ENCODE peak calls at places on chromosomes 16 and 17, in seven cellular contexts. V is K562, G is HepG2, O is HCT116, I is H1, R is SK-N-SH, H is GM12878. S is an unnamed sample.

GRCh38 chr17:47694018-47694817 is at the start of gene TBKBP1:
- DNase-seq in V (peak), G (peak), O (no peak), I (peak), R (peak), H (no peak), S (peak)

GRCh38 chr16:24906199-24906808 is 60.5 kb downstream of the SLC5A11 start:
- DNase-seq in V (peak), G (peak), O (peak), I (no peak), R (no peak), H (no peak), S (no peak)

GRCh38 chr16:5490499-5490898 is 392.9 kb upstream of the EEF2KMT start:
- DNase-seq in V (peak), G (peak), O (peak), I (no peak), R (peak), H (no peak), S (peak)

GRCh38 chr16:780296-780695 is 7.9 kb downstream of the RPUSD1 start:
- DNase-seq in V (no peak), G (no peak), O (no peak), I (no peak), R (no peak), H (no peak), S (no peak)

GRCh38 chr17:32288600-32288999 is 23.0 kb downstream of the RHBDL3 start:
- DNase-seq in V (no peak), G (no peak), O (no peak), I (no peak), R (no peak), H (no peak), S (no peak)

GRCh38 chr17:39814497-39814896 is 49.6 kb downstream of the IKZF3 start:
- DNase-seq in V (no peak), G (no peak), O (no peak), I (no peak), R (no peak), H (no peak), S (no peak)

GRCh38 chr17:59771093-59771492 is 63.6 kb downstream of the VMP1 start:
- DNase-seq in V (no peak), G (no peak), O (no peak), I (no peak), R (no peak), H (no peak), S (no peak)

GRCh38 chr17:29165261-29165660 is 14.9 kb downstream of the MYO18A start:
- DNase-seq in V (no peak), G (no peak), O (no peak), I (no peak), R (no peak), H (no peak), S (no peak)

GRCh38 chr17:39872700-39873099 is 4.7 kb downstream of the ZPBP2 start:
- DNase-seq in V (no peak), G (peak), O (no peak), I (no peak), R (no peak), H (no peak), S (peak)

GRCh38 chr16:77540656-77541055 is 105.8 kb upstream of the ADAMTS18 start:
- DNase-seq in V (no peak), G (no peak), O (no peak), I (no peak), R (no peak), H (no peak), S (no peak)

GRCh38 chr17:40558300-40558584 is 7.0 kb downstream of the CCR7 start:
- DNase-seq in V (no peak), G (no peak), O (no peak), I (no peak), R (no peak), H (no peak), S (no peak)

GRCh38 chr17:509316-509715 is 156.7 kb upstream of the RPH3AL start:
- DNase-seq in V (no peak), G (no peak), O (no peak), I (no peak), R (no peak), H (no peak), S (no peak)

GRCh38 chr17:5000237-5000639 is 2.5 kb downstream of the KIF1C start:
- DNase-seq in V (no peak), G (no peak), O (no peak), I (no peak), R (no peak), H (no peak), S (no peak)

GRCh38 chr16:82980810-82981209 is 354.0 kb downstream of the CDH13 start:
- DNase-seq in V (no peak), G (no peak), O (no peak), I (no peak), R (no peak), H (no peak), S (no peak)

GRCh38 chr17:18301081-18301480 is 13.7 kb downstream of the TOP3A start:
- DNase-seq in V (no peak), G (no peak), O (no peak), I (no peak), R (no peak), H (no peak), S (no peak)

GRCh38 chr17:29042679-29043538 is at the start of gene PIPOX:
- DNase-seq in V (peak), G (peak), O (no peak), I (peak), R (peak), H (peak), S (no peak)

GRCh38 chr17:29757788-29758187 is 135.1 kb upstream of the CORO6 start:
- DNase-seq in V (no peak), G (no peak), O (no peak), I (no peak), R (no peak), H (no peak), S (no peak)

GRCh38 chr17:40330850-40331470 is 22.0 kb downstream of the RARA start:
- DNase-seq in V (no peak), G (no peak), O (no peak), I (no peak), R (no peak), H (no peak), S (no peak)

GRCh38 chr17:1119924-1120323 is 59.9 kb downstream of the ABR start:
- DNase-seq in V (no peak), G (no peak), O (no peak), I (no peak), R (no peak), H (no peak), S (no peak)

GRCh38 chr16:49843758-49844157 is 12.2 kb downstream of the ZNF423 start:
- DNase-seq in V (no peak), G (no peak), O (no peak), I (no peak), R (no peak), H (no peak), S (no peak)

GRCh38 chr17:45338023-45338781 is 21.4 kb upstream of the MAP3K14 start:
- DNase-seq in V (no peak), G (no peak), O (no peak), I (no peak), R (peak), H (no peak), S (no peak)

GRCh38 chr17:44556114-44556853 is 1.0 kb upstream of the FZD2 start:
- DNase-seq in V (peak), G (peak), O (peak), I (peak), R (peak), H (peak), S (peak)

GRCh38 chr17:76382803-76383644 is 1.4 kb upstream of the SPHK1 start:
- DNase-seq in V (peak), G (peak), O (no peak), I (no peak), R (peak), H (no peak), S (peak)
- TF ChIP-seq JUND in V (peak), G (peak), O (no peak), I (peak), R (no peak), H (no peak), S (no peak)

GRCh38 chr16:4431023-4431422 is 5.4 kb downstream of the DNAJA3 start:
- DNase-seq in V (no peak), G (no peak), O (no peak), I (no peak), R (no peak), H (no peak), S (no peak)
- TF ChIP-seq JUND in V (no peak), G (no peak), O (no peak), I (no peak), R (no peak), H (no peak), S (no peak)

GRCh38 chr16:88886915-88887521 is 20.6 kb upstream of the PABPN1L start:
- DNase-seq in V (no peak), G (no peak), O (no peak), I (no peak), R (no peak), H (no peak), S (no peak)

GRCh38 chr16:88883946-88884345 is 17.5 kb upstream of the PABPN1L start:
- DNase-seq in V (no peak), G (no peak), O (no peak), I (no peak), R (no peak), H (no peak), S (no peak)

GRCh38 chr16:88884569-88885271 is 18.3 kb upstream of the PABPN1L start:
- DNase-seq in V (no peak), G (no peak), O (no peak), I (no peak), R (no peak), H (no peak), S (no peak)

GRCh38 chr16:88886311-88886914 is 20.0 kb upstream of the PABPN1L start:
- DNase-seq in V (no peak), G (no peak), O (no peak), I (no peak), R (no peak), H (no peak), S (no peak)

DNA sequence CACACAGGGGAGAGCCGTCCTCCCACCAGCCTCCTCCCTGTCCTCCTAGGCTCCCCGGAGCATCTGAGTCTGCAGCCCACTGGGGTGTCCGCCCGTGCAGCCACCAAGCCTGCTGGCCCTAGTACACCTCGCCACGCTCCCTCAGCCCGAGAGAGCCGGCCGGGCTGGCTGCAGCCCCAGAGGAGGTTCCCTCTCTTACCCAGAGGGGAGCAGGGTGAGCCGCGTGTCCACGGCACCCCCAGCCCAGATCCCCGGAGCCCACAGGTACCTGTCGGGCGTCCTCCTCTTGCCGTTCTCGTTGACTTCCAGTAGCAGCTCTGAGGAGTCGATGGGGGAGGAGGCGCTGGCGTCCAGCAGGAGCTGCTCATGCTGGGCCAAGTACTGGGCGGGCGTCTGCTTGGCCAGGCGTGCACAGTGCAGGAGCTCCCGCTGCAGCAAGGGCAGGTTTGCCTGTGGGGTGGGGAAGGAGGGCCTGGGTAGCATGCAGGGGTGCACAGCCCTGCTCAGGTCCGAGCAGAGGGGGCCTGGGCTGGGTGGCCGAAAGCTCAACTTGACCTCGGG is 19.3 kb upstream of the PABPN1L start:
- DNase-seq in V (no peak), G (no peak), O (no peak), I (no peak), R (no peak), H (no peak), S (no peak)
- TF ChIP-seq JUND in V (no peak), G (no peak), O (no peak), I (no peak), R (no peak), H (no peak), S (no peak)

GRCh38 chr17:50023520-50023919 is 28.5 kb upstream of the DLX3 start:
- DNase-seq in V (no peak), G (no peak), O (no peak), I (no peak), R (no peak), H (no peak), S (no peak)

GRCh38 chr17:50020841-50021599 is 26.0 kb upstream of the DLX3 start:
- DNase-seq in V (no peak), G (no peak), O (no peak), I (no peak), R (no peak), H (no peak), S (no peak)

GRCh38 chr17:50021681-50022370 is 26.8 kb upstream of the DLX3 start:
- DNase-seq in V (no peak), G (no peak), O (no peak), I (no peak), R (no peak), H (no peak), S (no peak)

GRCh38 chr17:50024808-50025207 is 29.8 kb upstream of the DLX3 start:
- DNase-seq in V (no peak), G (no peak), O (no peak), I (no peak), R (no peak), H (no peak), S (no peak)

DNA sequence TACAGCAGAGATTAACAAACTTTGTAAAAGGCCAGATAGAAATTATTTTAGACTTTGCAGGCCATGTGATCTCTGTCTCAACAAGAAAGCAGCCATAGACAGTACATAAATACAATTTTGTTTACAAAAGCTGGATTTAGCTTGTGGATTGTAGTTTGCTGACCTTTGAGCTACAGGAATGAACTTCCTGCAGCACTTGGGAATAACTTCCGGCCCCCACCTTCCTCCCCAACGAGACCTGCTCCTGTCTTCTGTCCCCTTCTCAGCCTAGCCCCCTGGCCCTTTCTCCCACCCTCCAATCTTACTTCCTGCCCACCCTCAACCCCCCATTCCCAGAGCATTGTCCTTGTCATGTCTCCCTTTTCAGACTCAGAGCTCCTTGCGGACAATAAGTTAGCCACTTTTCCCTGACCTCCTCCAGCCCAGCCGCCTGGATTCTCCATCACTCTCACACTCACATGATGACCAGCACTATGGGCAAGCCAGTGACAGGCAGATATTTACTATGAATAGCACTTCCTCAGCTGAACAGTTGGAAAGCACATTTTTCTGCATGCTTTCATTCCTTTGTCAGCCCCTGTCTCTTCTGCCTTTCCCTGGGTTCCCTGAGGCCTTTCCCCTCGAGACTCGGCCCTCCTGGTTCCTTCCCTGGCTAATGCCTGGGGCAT is 27.6 kb upstream of the DLX3 start:
- DNase-seq in V (no peak), G (no peak), O (no peak), I (no peak), R (no peak), H (no peak), S (no peak)
- TF ChIP-seq JUND in V (no peak), G (no peak), O (no peak), I (no peak), R (no peak), H (no peak), S (no peak)

GRCh38 chr16:87044031-87044380 is 273.2 kb downstream of the C16orf95 start:
- DNase-seq in V (no peak), G (no peak), O (no peak), I (no peak), R (no peak), H (no peak), S (no peak)
- TF ChIP-seq JUND in V (no peak), G (no peak), O (no peak), I (no peak), R (no peak), H (no peak), S (no peak)

GRCh38 chr17:71117461-71117860 is 948.1 kb downstream of the KCNJ2 start:
- DNase-seq in V (no peak), G (no peak), O (no peak), I (no peak), R (no peak), H (no peak), S (no peak)

GRCh38 chr17:71115669-71115972 is 946.3 kb downstream of the KCNJ2 start:
- DNase-seq in V (no peak), G (no peak), O (no peak), I (no peak), R (no peak), H (no peak), S (no peak)

GRCh38 chr17:71114911-71115668 is 945.8 kb downstream of the KCNJ2 start:
- DNase-seq in V (no peak), G (no peak), O (no peak), I (no peak), R (no peak), H (no peak), S (no peak)

GRCh38 chr17:71118039-71118438 is 948.7 kb downstream of the KCNJ2 start:
- DNase-seq in V (no peak), G (no peak), O (peak), I (peak), R (peak), H (no peak), S (peak)
- TF ChIP-seq JUND in V (no peak), G (no peak), O (no peak), I (no peak), R (no peak), H (no peak), S (no peak)

DNA sequence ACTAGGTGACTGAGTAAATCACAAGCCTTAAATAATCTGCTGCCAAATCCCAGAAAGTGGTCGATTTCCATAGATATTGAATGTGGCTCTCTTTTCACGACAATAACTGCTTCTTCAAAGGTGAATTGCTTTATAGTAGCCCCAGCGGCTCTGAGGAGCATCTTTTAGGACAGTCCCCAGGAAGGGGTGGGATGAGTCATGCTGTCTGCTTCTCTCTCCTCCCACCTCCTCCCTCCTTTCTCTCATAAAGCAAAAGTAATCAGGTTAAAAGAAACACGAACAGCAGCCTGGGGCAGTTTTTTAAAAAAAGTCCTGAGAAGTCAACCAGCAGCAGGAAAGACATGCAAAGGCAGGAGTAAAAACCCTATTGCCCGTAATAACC is 1.8 kb downstream of the KIAA0513 start:
- DNase-seq in V (peak), G (no peak), O (no peak), I (no peak), R (peak), H (peak), S (no peak)
- TF ChIP-seq JUND in V (peak), G (no peak), O (no peak), I (peak), R (peak), H (peak), S (no peak)

DNA sequence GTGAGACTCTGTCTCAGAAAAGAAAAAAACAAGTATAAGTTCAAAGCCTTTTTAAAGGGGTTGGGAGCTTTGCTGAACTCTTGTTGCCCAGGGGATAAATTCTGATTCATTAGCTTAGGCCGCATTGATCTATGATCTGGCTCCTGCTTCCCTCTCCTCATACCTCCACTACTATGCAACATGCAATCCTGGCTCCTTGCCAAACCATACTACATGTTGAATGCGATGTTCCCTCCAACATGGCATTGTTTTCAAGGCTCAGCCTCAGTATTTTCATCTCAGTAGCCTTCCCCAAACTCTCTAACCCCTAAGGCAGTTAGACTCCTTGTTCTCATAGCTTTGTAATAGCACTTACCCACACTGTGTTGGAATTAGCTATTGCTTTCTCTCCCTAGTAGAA is 6.2 kb downstream of the REXO5 start:
- DNase-seq in V (no peak), G (no peak), O (no peak), I (no peak), R (no peak), H (no peak), S (no peak)
- TF ChIP-seq JUND in V (no peak), G (no peak), O (no peak), I (no peak), R (no peak), H (no peak), S (no peak)

S was measured in T47D.